ENCODE peak calls at places on chromosomes 5 and 9, in nine cellular contexts. R is body of pancreas; H is heart right ventricle; G is fibroblast of lung; V is aorta; N is A549; X is OCI-LY7; U is CD4-positive, alpha-beta T cell; K is caudate nucleus. E is an unnamed sample.

GRCh38 chr5:91020065-91020800 is 362.9 kb downstream of the ARRDC3 start:
- DNase-seq in R (no peak), H (no peak), G (peak; percentile 77), V (no peak), N (no peak), X (no peak), U (no peak), K (no peak), E (no peak)

GRCh38 chr5:68285857-68286611 is 70.5 kb downstream of the PIK3R1 start:
- DNase-seq in R (no peak), H (no peak), G (peak; percentile 46), V (no peak), N (no peak), X (peak; percentile 73), U (no peak), K (no peak), E (peak; percentile 18)

GRCh38 chr9:2299156-2299842 is 284.2 kb downstream of the SMARCA2 start:
- DNase-seq in R (peak; percentile 74), H (no peak), G (no peak), V (no peak), N (no peak), X (no peak), U (no peak), K (no peak), E (no peak)

GRCh38 chr5:56557198-56557597 is 258.2 kb upstream of the MAP3K1 start:
- DNase-seq in R (no peak), H (no peak), G (no peak), V (no peak), N (no peak), X (no peak), U (no peak), K (no peak), E (no peak)

GRCh38 chr9:134169166-134169565 is 4.8 kb upstream of the RNU6ATAC start:
- DNase-seq in R (no peak), H (no peak), G (no peak), V (no peak), N (no peak), X (no peak), U (no peak), K (no peak), E (no peak)

GRCh38 chr5:14108170-14108996 is 34.8 kb upstream of the TRIO start:
- DNase-seq in R (peak; percentile 69), H (peak; percentile 65), G (peak; percentile 79), V (peak; percentile 77), N (peak; percentile 74), X (peak; percentile 70), U (peak; percentile 14), K (no peak), E (peak; percentile 25)

GRCh38 chr9:5563886-5564285 is 53.6 kb downstream of the PDCD1LG2 start:
- DNase-seq in R (no peak), H (no peak), G (peak; percentile 81), V (no peak), N (no peak), X (no peak), U (no peak), K (no peak), E (no peak)

GRCh38 chr5:143051244-143052058 is 281.3 kb downstream of the ARHGAP26 start:
- DNase-seq in R (peak; percentile 38), H (peak; percentile 51), G (peak; percentile 91), V (no peak), N (no peak), X (no peak), U (no peak), K (no peak), E (peak; percentile 67)

GRCh38 chr5:109041319-109041718 is 293.6 kb downstream of the FER start:
- DNase-seq in R (no peak), H (no peak), G (no peak), V (no peak), N (no peak), X (peak; percentile 43), U (no peak), K (no peak), E (no peak)

GRCh38 chr5:142847898-142848790 is 78.0 kb downstream of the ARHGAP26 start:
- DNase-seq in R (no peak), H (no peak), G (peak; percentile 75), V (no peak), N (no peak), X (no peak), U (no peak), K (no peak), E (peak; percentile 81)

GRCh38 chr5:485943-486491 is 38.2 kb downstream of the SLC9A3 start:
- DNase-seq in R (no peak), H (no peak), G (no peak), V (no peak), N (no peak), X (no peak), U (no peak), K (no peak), E (peak; percentile 64)

GRCh38 chr5:59039296-59040006 is 456.6 kb downstream of the RAB3C start:
- DNase-seq in R (peak; percentile 61), H (peak; percentile 71), G (peak; percentile 80), V (peak; percentile 95), N (no peak), X (no peak), U (peak; percentile 94), K (no peak), E (peak; percentile 80)

GRCh38 chr5:77996943-77997342 is 220.8 kb upstream of the TBCA start:
- DNase-seq in R (no peak), H (no peak), G (no peak), V (no peak), N (no peak), X (no peak), U (no peak), K (no peak), E (peak; percentile 41)

GRCh38 chr9:6739218-6739617 is 18.6 kb upstream of the KDM4C start:
- DNase-seq in R (no peak), H (no peak), G (peak; percentile 11), V (no peak), N (peak; percentile 36), X (peak; percentile 31), U (no peak), K (no peak), E (no peak)

GRCh38 chr9:94874316-94874715 is 147.8 kb downstream of the AOPEP start:
- DNase-seq in R (no peak), H (no peak), G (peak; percentile 96), V (no peak), N (no peak), X (no peak), U (no peak), K (no peak), E (no peak)

GRCh38 chr5:37723147-37723961 is 116.5 kb downstream of the GDNF start:
- DNase-seq in R (no peak), H (no peak), G (peak; percentile 71), V (no peak), N (peak; percentile 5), X (no peak), U (no peak), K (no peak), E (peak; percentile 84)
- H3K27ac ChIP-seq in R (no peak overlapping the region), H (peak overlapping the region; percentile 23), G (peak overlapping the region; percentile 50), V (no peak overlapping the region), N (no peak overlapping the region), X (no peak overlapping the region), U (no peak overlapping the region), K (no peak overlapping the region), E (peak overlapping the region; percentile 93)

GRCh38 chr5:75460532-75460931 is 50.9 kb downstream of the CERT1 start:
- DNase-seq in R (no peak), H (no peak), G (no peak), V (no peak), N (no peak), X (no peak), U (no peak), K (no peak), E (no peak)
- H3K27ac ChIP-seq in R (no peak overlapping the region), H (no peak overlapping the region), G (no peak overlapping the region), V (no peak overlapping the region), N (no peak overlapping the region), X (no peak overlapping the region), U (no peak overlapping the region), K (no peak overlapping the region), E (no peak overlapping the region)

DNA sequence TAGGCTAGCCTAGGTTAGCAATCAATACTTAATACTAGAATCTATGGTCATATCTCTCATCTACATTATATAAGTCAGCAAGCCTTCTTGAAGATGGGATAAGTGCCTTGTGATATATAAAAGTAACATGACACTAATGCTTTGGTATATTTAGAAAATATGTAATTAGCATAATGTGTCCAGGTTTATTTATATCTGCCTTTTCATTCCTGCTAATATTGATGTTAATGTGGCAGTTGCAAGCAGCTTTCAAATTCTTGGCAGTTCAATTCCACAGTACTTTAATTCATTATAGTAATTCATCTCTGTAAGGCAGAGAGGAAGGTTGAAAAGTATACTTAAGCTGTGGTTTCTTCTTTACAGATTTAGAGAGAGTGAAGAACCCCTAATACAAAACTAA is 1613.2 kb upstream of the ACO1 start:
- DNase-seq in R (no peak), H (no peak), G (no peak), V (no peak), N (no peak), X (no peak), U (no peak), K (no peak), E (no peak)
- H3K27ac ChIP-seq in R (no peak overlapping the region), H (no peak overlapping the region), G (no peak overlapping the region), V (no peak overlapping the region), N (no peak overlapping the region), X (no peak overlapping the region), U (no peak overlapping the region), K (no peak overlapping the region), E (no peak overlapping the region)

GRCh38 chr9:83535736-83536135 is 2.5 kb downstream of the FRMD3 start:
- DNase-seq in R (no peak), H (no peak), G (no peak), V (no peak), N (no peak), X (no peak), U (no peak), K (no peak), E (no peak)

GRCh38 chr9:83538890-83539238 is 663 bp upstream of the FRMD3 start:
- DNase-seq in R (no peak), H (no peak), G (no peak), V (no peak), N (no peak), X (no peak), U (no peak), K (no peak), E (no peak)

GRCh38 chr9:83536332-83536731 is 1.9 kb downstream of the FRMD3 start:
- DNase-seq in R (no peak), H (no peak), G (no peak), V (no peak), N (no peak), X (no peak), U (no peak), K (no peak), E (no peak)

GRCh38 chr9:83537331-83538171 is 650 bp downstream of the FRMD3 start:
- DNase-seq in R (no peak), H (peak; percentile 9), G (peak; percentile 12), V (no peak), N (no peak), X (no peak), U (no peak), K (no peak), E (peak; percentile 51)

DNA sequence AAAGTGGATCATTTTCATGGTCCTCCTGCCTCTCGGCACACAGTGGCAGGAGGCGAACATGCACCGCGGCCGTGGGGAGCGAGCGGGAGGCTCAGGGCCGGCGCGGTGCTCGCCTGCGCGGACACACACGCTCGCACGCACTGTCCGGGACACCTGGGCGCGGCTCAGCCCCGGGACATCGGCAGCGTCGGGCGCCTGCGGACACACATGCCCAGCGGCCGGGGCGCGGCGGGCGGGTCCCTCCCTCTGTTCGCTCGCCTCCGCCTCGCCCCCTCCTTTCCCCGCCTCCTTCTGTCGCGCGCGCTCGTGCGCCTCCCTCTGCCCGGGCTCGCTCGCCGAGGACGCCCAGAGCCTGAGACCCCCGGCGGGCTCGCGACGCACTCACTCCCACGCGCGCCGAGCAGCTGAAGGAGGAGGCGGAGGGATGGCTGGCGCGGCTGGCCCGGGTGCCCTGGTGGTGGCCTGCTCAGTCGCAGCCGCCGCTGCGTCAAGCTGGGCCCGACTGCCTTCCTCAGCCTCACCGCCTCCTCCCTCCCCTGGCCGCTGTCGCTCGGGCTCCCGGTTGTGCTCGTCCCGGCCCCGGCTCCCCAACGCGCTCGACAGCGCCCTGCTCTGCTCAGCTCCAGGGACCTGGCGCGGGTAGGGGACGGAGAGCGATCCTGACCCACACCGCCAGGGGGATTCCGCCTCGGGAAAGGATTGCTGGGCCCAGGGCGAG is at the start of gene FRMD3:
- DNase-seq in R (peak; percentile 85), H (peak; percentile 88), G (peak; percentile 67), V (peak; percentile 92), N (peak; percentile 78), X (no peak), U (no peak), K (no peak), E (peak; percentile 94)
- H3K27ac ChIP-seq in R (peak within 1 kb of the TSS; percentile 67), H (peak within 1 kb of the TSS; percentile 80), G (no peak within 1 kb of the TSS), V (peak within 1 kb of the TSS; percentile 4), N (peak within 1 kb of the TSS; percentile 81), X (no peak within 1 kb of the TSS), U (no peak within 1 kb of the TSS), K (peak within 1 kb of the TSS; percentile 4), E (peak within 1 kb of the TSS; percentile 62)